ENCODE peak calls at places on chromosome 19, in seven cellular contexts. One of them, this sample, is unnamed. For H3K27me3 and H3K4me1, the result is how much of the 10 kb centered on the place peaks cover.

GRCh38 chr19:33746159-33746558 is 50.5 kb upstream of the KCTD15 start:
- DNase-seq in left ventricle myocardium inferior: no peak
- DNase-seq in IMR-90: no peak
- DNase-seq in HCT116: no peak
- DNase-seq in fibroblast of lung: no peak
- DNase-seq in GM23248: no peak
- DNase-seq in mesendoderm: no peak
- DNase-seq in this sample: no peak

GRCh38 chr19:54554896-54555295 is 18.7 kb upstream of the LILRA2 start:
- DNase-seq in IMR-90: no peak
- DNase-seq in mesendoderm: no peak
- DNase-seq in GM23248: no peak
- DNase-seq in left ventricle myocardium inferior: no peak
- DNase-seq in fibroblast of lung: no peak
- DNase-seq in HCT116: no peak
- DNase-seq in this sample: no peak

GRCh38 chr19:29524201-29524911 is 1.4 kb upstream of the VSTM2B start:
- DNase-seq in left ventricle myocardium inferior: peak
- DNase-seq in GM23248: peak
- DNase-seq in fibroblast of lung: no peak
- DNase-seq in HCT116: no peak
- DNase-seq in IMR-90: no peak
- DNase-seq in mesendoderm: peak
- DNase-seq in this sample: peak

GRCh38 chr19:19443902-19444693 is 38.6 kb downstream of the GATAD2A start:
- DNase-seq in IMR-90: no peak
- DNase-seq in mesendoderm: no peak
- DNase-seq in left ventricle myocardium inferior: no peak
- DNase-seq in fibroblast of lung: no peak
- DNase-seq in GM23248: no peak
- DNase-seq in HCT116: no peak
- DNase-seq in this sample: no peak

GRCh38 chr19:1734328-1734966 is 18.9 kb upstream of the ONECUT3 start:
- DNase-seq in GM23248: no peak
- DNase-seq in IMR-90: no peak
- DNase-seq in fibroblast of lung: no peak
- DNase-seq in HCT116: no peak
- DNase-seq in left ventricle myocardium inferior: no peak
- DNase-seq in mesendoderm: no peak
- DNase-seq in this sample: no peak

GRCh38 chr19:41698746-41699230 is 9.6 kb upstream of the CEACAM5 start:
- DNase-seq in GM23248: no peak
- DNase-seq in IMR-90: no peak
- DNase-seq in fibroblast of lung: no peak
- DNase-seq in mesendoderm: no peak
- DNase-seq in left ventricle myocardium inferior: no peak
- DNase-seq in HCT116: no peak
- DNase-seq in this sample: no peak

GRCh38 chr19:294341-294818 is 3.2 kb upstream of the PLPP2 start:
- DNase-seq in HCT116: no peak
- DNase-seq in fibroblast of lung: no peak
- DNase-seq in GM23248: peak
- DNase-seq in mesendoderm: peak
- DNase-seq in IMR-90: peak
- DNase-seq in left ventricle myocardium inferior: no peak
- DNase-seq in this sample: no peak

GRCh38 chr19:40601061-40601973 is at the start of gene LTBP4:
- DNase-seq in mesendoderm: no peak
- DNase-seq in left ventricle myocardium inferior: peak
- DNase-seq in IMR-90: no peak
- DNase-seq in HCT116: no peak
- DNase-seq in GM23248: peak
- DNase-seq in fibroblast of lung: peak
- DNase-seq in this sample: peak

GRCh38 chr19:34990578-34991192 is 9.4 kb upstream of the GRAMD1A start:
- DNase-seq in fibroblast of lung: no peak
- DNase-seq in HCT116: no peak
- DNase-seq in left ventricle myocardium inferior: no peak
- DNase-seq in IMR-90: no peak
- DNase-seq in GM23248: no peak
- DNase-seq in mesendoderm: no peak
- DNase-seq in this sample: no peak

GRCh38 chr19:39341122-39341719 is 1.0 kb upstream of the SAMD4B start:
- DNase-seq in mesendoderm: no peak
- DNase-seq in IMR-90: no peak
- DNase-seq in left ventricle myocardium inferior: peak
- DNase-seq in fibroblast of lung: no peak
- DNase-seq in HCT116: no peak
- DNase-seq in GM23248: peak
- DNase-seq in this sample: peak

GRCh38 chr19:41624515-41624914 is 2.4 kb downstream of the CEACAM4 start:
- DNase-seq in HCT116: no peak
- DNase-seq in left ventricle myocardium inferior: no peak
- DNase-seq in IMR-90: no peak
- DNase-seq in fibroblast of lung: no peak
- DNase-seq in GM23248: no peak
- DNase-seq in mesendoderm: no peak
- DNase-seq in this sample: no peak

GRCh38 chr19:6032381-6032780 is 54.4 kb upstream of the RANBP3 start:
- DNase-seq in fibroblast of lung: no peak
- DNase-seq in mesendoderm: no peak
- DNase-seq in HCT116: no peak
- DNase-seq in GM23248: no peak
- DNase-seq in IMR-90: no peak
- DNase-seq in left ventricle myocardium inferior: no peak
- DNase-seq in this sample: no peak

GRCh38 chr19:18416778-18417249 is 2.4 kb upstream of the SSBP4 start:
- DNase-seq in HCT116: no peak
- DNase-seq in mesendoderm: peak
- DNase-seq in left ventricle myocardium inferior: peak
- DNase-seq in GM23248: peak
- DNase-seq in IMR-90: peak
- DNase-seq in fibroblast of lung: peak
- DNase-seq in this sample: peak

GRCh38 chr19:18417250-18418033 is 1.8 kb upstream of the SSBP4 start:
- DNase-seq in GM23248: peak
- DNase-seq in fibroblast of lung: peak
- DNase-seq in IMR-90: peak
- DNase-seq in left ventricle myocardium inferior: peak
- DNase-seq in HCT116: no peak
- DNase-seq in mesendoderm: peak
- DNase-seq in this sample: peak

GRCh38 chr19:18414504-18415176 is 4.6 kb upstream of the SSBP4 start:
- DNase-seq in GM23248: peak
- DNase-seq in fibroblast of lung: no peak
- DNase-seq in IMR-90: no peak
- DNase-seq in HCT116: no peak
- DNase-seq in mesendoderm: no peak
- DNase-seq in left ventricle myocardium inferior: peak
- DNase-seq in this sample: peak

GRCh38 chr19:18412610-18413239 is 6.5 kb upstream of the SSBP4 start:
- DNase-seq in HCT116: no peak
- DNase-seq in GM23248: no peak
- DNase-seq in mesendoderm: no peak
- DNase-seq in fibroblast of lung: no peak
- DNase-seq in left ventricle myocardium inferior: no peak
- DNase-seq in IMR-90: no peak
- DNase-seq in this sample: no peak

GRCh38 chr19:18415177-18415867 is 3.9 kb upstream of the SSBP4 start:
- DNase-seq in mesendoderm: no peak
- DNase-seq in left ventricle myocardium inferior: peak
- DNase-seq in fibroblast of lung: peak
- DNase-seq in GM23248: peak
- DNase-seq in HCT116: no peak
- DNase-seq in IMR-90: peak
- DNase-seq in this sample: peak
- H3K4me3 ChIP-seq in mesendoderm: no peak
- H3K4me3 ChIP-seq in left ventricle myocardium inferior: peak
- H3K4me3 ChIP-seq in fibroblast of lung: peak
- H3K4me3 ChIP-seq in GM23248: peak
- H3K4me3 ChIP-seq in HCT116: peak
- H3K4me3 ChIP-seq in IMR-90: peak
- H3K4me3 ChIP-seq in this sample: peak

GRCh38 chr19:13027557-13027956 is 32.3 kb downstream of the NFIX start:
- DNase-seq in left ventricle myocardium inferior: no peak
- DNase-seq in HCT116: no peak
- DNase-seq in mesendoderm: no peak
- DNase-seq in fibroblast of lung: no peak
- DNase-seq in IMR-90: no peak
- DNase-seq in GM23248: peak
- DNase-seq in this sample: no peak
- H3K27me3 ChIP-seq in left ventricle myocardium inferior: under half
- H3K27me3 ChIP-seq in HCT116: under half
- H3K27me3 ChIP-seq in mesendoderm: half or more
- H3K27me3 ChIP-seq in fibroblast of lung: under half
- H3K27me3 ChIP-seq in IMR-90: under half
- H3K27me3 ChIP-seq in GM23248: under half
- H3K27me3 ChIP-seq in this sample: under half

GRCh38 chr19:45283443-45284033 is 32.5 kb downstream of the MARK4 start:
- DNase-seq in IMR-90: no peak
- DNase-seq in GM23248: peak
- DNase-seq in left ventricle myocardium inferior: no peak
- DNase-seq in mesendoderm: no peak
- DNase-seq in fibroblast of lung: no peak
- DNase-seq in HCT116: no peak
- DNase-seq in this sample: no peak
- H3K4me1 ChIP-seq in IMR-90: under half
- H3K4me1 ChIP-seq in GM23248: under half
- H3K4me1 ChIP-seq in left ventricle myocardium inferior: under half
- H3K4me1 ChIP-seq in mesendoderm: under half
- H3K4me1 ChIP-seq in fibroblast of lung: under half
- H3K4me1 ChIP-seq in HCT116: under half
- H3K4me1 ChIP-seq in this sample: under half

GRCh38 chr19:46308510-46308909 is 11.7 kb downstream of the HIF3A start:
- DNase-seq in GM23248: no peak
- DNase-seq in IMR-90: no peak
- DNase-seq in HCT116: no peak
- DNase-seq in mesendoderm: no peak
- DNase-seq in left ventricle myocardium inferior: no peak
- DNase-seq in fibroblast of lung: no peak
- DNase-seq in this sample: no peak

GRCh38 chr19:46306501-46306900 is 9.7 kb downstream of the HIF3A start:
- DNase-seq in IMR-90: no peak
- DNase-seq in GM23248: no peak
- DNase-seq in mesendoderm: no peak
- DNase-seq in fibroblast of lung: no peak
- DNase-seq in HCT116: no peak
- DNase-seq in left ventricle myocardium inferior: no peak
- DNase-seq in this sample: no peak

GRCh38 chr19:46303345-46303701 is 6.5 kb downstream of the HIF3A start:
- DNase-seq in IMR-90: no peak
- DNase-seq in fibroblast of lung: no peak
- DNase-seq in GM23248: no peak
- DNase-seq in HCT116: no peak
- DNase-seq in left ventricle myocardium inferior: no peak
- DNase-seq in mesendoderm: no peak
- DNase-seq in this sample: peak

GRCh38 chr19:46299695-46300094 is 2.9 kb downstream of the HIF3A start:
- DNase-seq in GM23248: no peak
- DNase-seq in mesendoderm: no peak
- DNase-seq in fibroblast of lung: no peak
- DNase-seq in HCT116: no peak
- DNase-seq in left ventricle myocardium inferior: no peak
- DNase-seq in IMR-90: no peak
- DNase-seq in this sample: peak

DNA sequence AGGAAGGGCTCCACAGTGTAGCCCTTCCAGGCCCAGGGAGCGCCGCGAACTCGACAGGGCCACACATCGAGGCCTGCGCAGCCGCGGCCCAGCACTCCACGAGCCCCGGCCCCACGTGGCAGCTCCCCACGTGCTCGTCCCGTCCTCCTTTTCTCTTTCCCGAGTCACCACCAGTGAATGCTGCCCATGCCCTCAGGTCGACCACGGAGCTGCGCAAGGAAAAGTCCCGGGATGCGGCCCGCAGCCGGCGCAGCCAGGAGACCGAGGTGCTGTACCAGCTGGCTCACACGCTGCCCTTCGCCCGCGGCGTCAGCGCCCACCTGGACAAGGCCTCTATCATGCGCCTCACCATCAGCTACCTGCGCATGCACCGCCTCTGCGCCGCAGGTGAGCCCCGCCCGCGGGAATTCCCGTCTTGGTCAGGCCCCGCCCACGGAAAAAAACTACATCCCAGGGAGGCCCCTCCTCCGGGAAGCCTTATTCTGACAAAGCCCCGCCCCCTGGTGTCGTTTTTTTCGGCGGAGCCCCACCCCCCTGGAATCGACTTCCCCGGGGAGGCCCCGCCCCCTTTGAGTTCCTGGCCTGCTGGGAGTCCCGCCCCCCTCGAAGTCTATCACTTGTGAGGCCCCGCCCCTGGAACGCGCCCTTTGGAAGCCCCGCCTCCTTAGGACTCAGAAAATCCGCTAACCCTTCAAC is 7.0 kb downstream of the HIF3A start:
- DNase-seq in mesendoderm: peak
- DNase-seq in left ventricle myocardium inferior: peak
- DNase-seq in HCT116: peak
- DNase-seq in GM23248: peak
- DNase-seq in IMR-90: no peak
- DNase-seq in fibroblast of lung: peak
- DNase-seq in this sample: peak
- H3K4me3 ChIP-seq in mesendoderm: peak
- H3K4me3 ChIP-seq in left ventricle myocardium inferior: peak
- H3K4me3 ChIP-seq in HCT116: peak
- H3K4me3 ChIP-seq in GM23248: no peak
- H3K4me3 ChIP-seq in IMR-90: no peak
- H3K4me3 ChIP-seq in fibroblast of lung: no peak
- H3K4me3 ChIP-seq in this sample: no peak

GRCh38 chr19:23764781-23765180 is 6.1 kb upstream of the ZNF681 start:
- DNase-seq in HCT116: no peak
- DNase-seq in fibroblast of lung: no peak
- DNase-seq in left ventricle myocardium inferior: no peak
- DNase-seq in GM23248: no peak
- DNase-seq in IMR-90: no peak
- DNase-seq in mesendoderm: no peak
- DNase-seq in this sample: no peak
- H3K27me3 ChIP-seq in HCT116: under half
- H3K27me3 ChIP-seq in fibroblast of lung: under half
- H3K27me3 ChIP-seq in left ventricle myocardium inferior: under half
- H3K27me3 ChIP-seq in GM23248: under half
- H3K27me3 ChIP-seq in IMR-90: under half
- H3K27me3 ChIP-seq in mesendoderm: under half
- H3K27me3 ChIP-seq in this sample: under half

DNA sequence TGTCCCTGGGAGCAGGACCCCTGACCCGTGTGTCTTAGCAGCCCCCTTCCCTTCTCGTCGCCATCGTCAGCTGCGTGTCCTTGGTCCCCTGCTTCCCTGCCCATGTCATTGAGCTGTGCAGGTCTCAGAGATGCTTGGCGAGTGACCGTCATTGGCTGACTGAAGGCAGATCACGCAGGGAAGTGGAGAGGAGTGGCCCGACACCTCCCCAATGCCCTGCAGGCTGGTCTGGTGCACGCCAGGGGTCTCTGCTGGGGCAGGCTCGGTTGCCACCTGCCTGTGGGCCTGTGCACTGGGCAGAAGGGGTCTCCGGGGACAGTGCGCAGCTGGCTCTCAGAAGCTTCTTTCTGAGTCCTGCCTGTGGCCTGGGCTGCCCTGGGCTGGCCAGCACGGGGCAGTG is 6.2 kb downstream of the GNA11 start:
- DNase-seq in left ventricle myocardium inferior: no peak
- DNase-seq in HCT116: no peak
- DNase-seq in fibroblast of lung: no peak
- DNase-seq in GM23248: no peak
- DNase-seq in IMR-90: no peak
- DNase-seq in mesendoderm: no peak
- DNase-seq in this sample: peak
- H3K4me1 ChIP-seq in left ventricle myocardium inferior: half or more
- H3K4me1 ChIP-seq in HCT116: under half
- H3K4me1 ChIP-seq in fibroblast of lung: under half
- H3K4me1 ChIP-seq in GM23248: under half
- H3K4me1 ChIP-seq in IMR-90: under half
- H3K4me1 ChIP-seq in mesendoderm: under half
- H3K4me1 ChIP-seq in this sample: under half

GRCh38 chr19:47651691-47652090 is 42.8 kb downstream of the BICRA start:
- DNase-seq in fibroblast of lung: no peak
- DNase-seq in IMR-90: no peak
- DNase-seq in mesendoderm: no peak
- DNase-seq in GM23248: no peak
- DNase-seq in HCT116: no peak
- DNase-seq in left ventricle myocardium inferior: no peak
- DNase-seq in this sample: peak
- H3K4me3 ChIP-seq in fibroblast of lung: no peak
- H3K4me3 ChIP-seq in IMR-90: no peak
- H3K4me3 ChIP-seq in mesendoderm: no peak
- H3K4me3 ChIP-seq in GM23248: no peak
- H3K4me3 ChIP-seq in HCT116: no peak
- H3K4me3 ChIP-seq in left ventricle myocardium inferior: no peak
- H3K4me3 ChIP-seq in this sample: no peak

This sample was measured in right cardiac atrium.